ENCODE peak calls at places on chromosomes 6 and 20, in nine cellular contexts. One of them, this sample, is unnamed. For H3K27me3 and H3K36me3, the result is how much of the 10 kb centered on the place peaks cover.

GRCh38 chr6:34393968-34394305 is 1.5 kb upstream of the NUDT3 start:
- DNase-seq in tibial nerve: no peak
- DNase-seq in Panc1: no peak
- DNase-seq in breast epithelium: no peak
- DNase-seq in tibial artery: no peak
- DNase-seq in HCT116: no peak
- DNase-seq in naive thymus-derived CD4-positive, alpha-beta T cell: no peak
- DNase-seq in fibroblast of lung: no peak
- DNase-seq in CD8-positive, alpha-beta memory T cell: no peak
- DNase-seq in this sample: no peak

GRCh38 chr6:150236544-150236943 is 93.7 kb downstream of the PPP1R14C start:
- DNase-seq in fibroblast of lung: no peak
- DNase-seq in tibial nerve: no peak
- DNase-seq in HCT116: no peak
- DNase-seq in CD8-positive, alpha-beta memory T cell: no peak
- DNase-seq in naive thymus-derived CD4-positive, alpha-beta T cell: no peak
- DNase-seq in breast epithelium: no peak
- DNase-seq in Panc1: no peak
- DNase-seq in tibial artery: no peak
- DNase-seq in this sample: no peak

GRCh38 chr6:30556714-30556963 is 350 bp upstream of the GNL1 start:
- DNase-seq in HCT116: peak
- DNase-seq in breast epithelium: peak
- DNase-seq in fibroblast of lung: no peak
- DNase-seq in tibial artery: peak
- DNase-seq in naive thymus-derived CD4-positive, alpha-beta T cell: peak
- DNase-seq in Panc1: peak
- DNase-seq in CD8-positive, alpha-beta memory T cell: peak
- DNase-seq in tibial nerve: peak
- DNase-seq in this sample: no peak

GRCh38 chr6:41770381-41771057 is 9.2 kb downstream of the FRS3 start:
- DNase-seq in tibial artery: no peak
- DNase-seq in HCT116: no peak
- DNase-seq in CD8-positive, alpha-beta memory T cell: no peak
- DNase-seq in naive thymus-derived CD4-positive, alpha-beta T cell: no peak
- DNase-seq in Panc1: no peak
- DNase-seq in fibroblast of lung: no peak
- DNase-seq in tibial nerve: no peak
- DNase-seq in breast epithelium: no peak
- DNase-seq in this sample: peak

GRCh38 chr6:159461998-159462397 is 231.0 kb downstream of the SOD2 start:
- DNase-seq in tibial nerve: no peak
- DNase-seq in breast epithelium: no peak
- DNase-seq in naive thymus-derived CD4-positive, alpha-beta T cell: no peak
- DNase-seq in tibial artery: no peak
- DNase-seq in CD8-positive, alpha-beta memory T cell: no peak
- DNase-seq in HCT116: no peak
- DNase-seq in Panc1: no peak
- DNase-seq in fibroblast of lung: no peak
- DNase-seq in this sample: no peak

GRCh38 chr6:45419574-45420082 is 41.9 kb upstream of the SUPT3H start:
- DNase-seq in naive thymus-derived CD4-positive, alpha-beta T cell: peak
- DNase-seq in HCT116: peak
- DNase-seq in tibial nerve: peak
- DNase-seq in CD8-positive, alpha-beta memory T cell: peak
- DNase-seq in tibial artery: no peak
- DNase-seq in Panc1: no peak
- DNase-seq in breast epithelium: peak
- DNase-seq in fibroblast of lung: peak
- DNase-seq in this sample: peak

GRCh38 chr20:11015440-11015839 is 341.6 kb upstream of the JAG1 start:
- DNase-seq in tibial nerve: no peak
- DNase-seq in HCT116: no peak
- DNase-seq in Panc1: no peak
- DNase-seq in CD8-positive, alpha-beta memory T cell: no peak
- DNase-seq in naive thymus-derived CD4-positive, alpha-beta T cell: no peak
- DNase-seq in tibial artery: no peak
- DNase-seq in fibroblast of lung: no peak
- DNase-seq in breast epithelium: no peak
- DNase-seq in this sample: no peak

GRCh38 chr6:105839266-105839665 is 246.9 kb upstream of the PRDM1 start:
- DNase-seq in breast epithelium: no peak
- DNase-seq in tibial nerve: no peak
- DNase-seq in CD8-positive, alpha-beta memory T cell: no peak
- DNase-seq in fibroblast of lung: peak
- DNase-seq in Panc1: no peak
- DNase-seq in tibial artery: no peak
- DNase-seq in naive thymus-derived CD4-positive, alpha-beta T cell: no peak
- DNase-seq in HCT116: no peak
- DNase-seq in this sample: no peak

GRCh38 chr20:53829706-53830521 is 236.3 kb upstream of the ZNF217 start:
- DNase-seq in naive thymus-derived CD4-positive, alpha-beta T cell: no peak
- DNase-seq in tibial nerve: no peak
- DNase-seq in tibial artery: no peak
- DNase-seq in HCT116: no peak
- DNase-seq in breast epithelium: no peak
- DNase-seq in Panc1: peak
- DNase-seq in fibroblast of lung: peak
- DNase-seq in CD8-positive, alpha-beta memory T cell: no peak
- DNase-seq in this sample: no peak

GRCh38 chr20:53827996-53828672 is 234.5 kb upstream of the ZNF217 start:
- DNase-seq in tibial nerve: no peak
- DNase-seq in CD8-positive, alpha-beta memory T cell: no peak
- DNase-seq in Panc1: peak
- DNase-seq in breast epithelium: no peak
- DNase-seq in tibial artery: no peak
- DNase-seq in fibroblast of lung: peak
- DNase-seq in HCT116: peak
- DNase-seq in naive thymus-derived CD4-positive, alpha-beta T cell: no peak
- DNase-seq in this sample: no peak

GRCh38 chr20:53827292-53827995 is 233.8 kb upstream of the ZNF217 start:
- DNase-seq in naive thymus-derived CD4-positive, alpha-beta T cell: no peak
- DNase-seq in HCT116: no peak
- DNase-seq in Panc1: no peak
- DNase-seq in tibial nerve: no peak
- DNase-seq in fibroblast of lung: no peak
- DNase-seq in CD8-positive, alpha-beta memory T cell: no peak
- DNase-seq in tibial artery: no peak
- DNase-seq in breast epithelium: no peak
- DNase-seq in this sample: no peak

GRCh38 chr20:53829086-53829703 is 235.6 kb upstream of the ZNF217 start:
- DNase-seq in tibial artery: peak
- DNase-seq in tibial nerve: no peak
- DNase-seq in CD8-positive, alpha-beta memory T cell: no peak
- DNase-seq in naive thymus-derived CD4-positive, alpha-beta T cell: no peak
- DNase-seq in breast epithelium: no peak
- DNase-seq in HCT116: peak
- DNase-seq in fibroblast of lung: peak
- DNase-seq in Panc1: peak
- DNase-seq in this sample: no peak

GRCh38 chr20:53828673-53829085 is 235.0 kb upstream of the ZNF217 start:
- DNase-seq in tibial nerve: no peak
- DNase-seq in CD8-positive, alpha-beta memory T cell: no peak
- DNase-seq in HCT116: peak
- DNase-seq in Panc1: peak
- DNase-seq in fibroblast of lung: peak
- DNase-seq in breast epithelium: no peak
- DNase-seq in naive thymus-derived CD4-positive, alpha-beta T cell: no peak
- DNase-seq in tibial artery: peak
- DNase-seq in this sample: no peak
- H3K4me3 ChIP-seq in tibial nerve: peak
- H3K4me3 ChIP-seq in CD8-positive, alpha-beta memory T cell: peak
- H3K4me3 ChIP-seq in HCT116: peak
- H3K4me3 ChIP-seq in Panc1: peak
- H3K4me3 ChIP-seq in fibroblast of lung: peak
- H3K4me3 ChIP-seq in breast epithelium: peak
- H3K4me3 ChIP-seq in naive thymus-derived CD4-positive, alpha-beta T cell: peak
- H3K4me3 ChIP-seq in tibial artery: peak
- H3K4me3 ChIP-seq in this sample: no peak

GRCh38 chr20:41031243-41031619 is 2.6 kb downstream of the TOP1 start:
- DNase-seq in Panc1: no peak
- DNase-seq in tibial nerve: no peak
- DNase-seq in naive thymus-derived CD4-positive, alpha-beta T cell: no peak
- DNase-seq in breast epithelium: no peak
- DNase-seq in fibroblast of lung: no peak
- DNase-seq in tibial artery: no peak
- DNase-seq in HCT116: no peak
- DNase-seq in CD8-positive, alpha-beta memory T cell: no peak
- DNase-seq in this sample: no peak

GRCh38 chr20:41029150-41029872 is 689 bp downstream of the TOP1 start:
- DNase-seq in tibial artery: peak
- DNase-seq in tibial nerve: no peak
- DNase-seq in breast epithelium: no peak
- DNase-seq in CD8-positive, alpha-beta memory T cell: peak
- DNase-seq in Panc1: no peak
- DNase-seq in HCT116: no peak
- DNase-seq in fibroblast of lung: no peak
- DNase-seq in naive thymus-derived CD4-positive, alpha-beta T cell: peak
- DNase-seq in this sample: peak

GRCh38 chr20:41032243-41032642 is 3.6 kb downstream of the TOP1 start:
- DNase-seq in fibroblast of lung: peak
- DNase-seq in breast epithelium: no peak
- DNase-seq in CD8-positive, alpha-beta memory T cell: no peak
- DNase-seq in tibial nerve: no peak
- DNase-seq in tibial artery: no peak
- DNase-seq in naive thymus-derived CD4-positive, alpha-beta T cell: no peak
- DNase-seq in HCT116: no peak
- DNase-seq in Panc1: no peak
- DNase-seq in this sample: no peak

GRCh38 chr20:41028359-41029149 is at the start of gene TOP1:
- DNase-seq in tibial artery: peak
- DNase-seq in HCT116: peak
- DNase-seq in tibial nerve: peak
- DNase-seq in fibroblast of lung: peak
- DNase-seq in breast epithelium: peak
- DNase-seq in CD8-positive, alpha-beta memory T cell: peak
- DNase-seq in naive thymus-derived CD4-positive, alpha-beta T cell: peak
- DNase-seq in Panc1: peak
- DNase-seq in this sample: peak

DNA sequence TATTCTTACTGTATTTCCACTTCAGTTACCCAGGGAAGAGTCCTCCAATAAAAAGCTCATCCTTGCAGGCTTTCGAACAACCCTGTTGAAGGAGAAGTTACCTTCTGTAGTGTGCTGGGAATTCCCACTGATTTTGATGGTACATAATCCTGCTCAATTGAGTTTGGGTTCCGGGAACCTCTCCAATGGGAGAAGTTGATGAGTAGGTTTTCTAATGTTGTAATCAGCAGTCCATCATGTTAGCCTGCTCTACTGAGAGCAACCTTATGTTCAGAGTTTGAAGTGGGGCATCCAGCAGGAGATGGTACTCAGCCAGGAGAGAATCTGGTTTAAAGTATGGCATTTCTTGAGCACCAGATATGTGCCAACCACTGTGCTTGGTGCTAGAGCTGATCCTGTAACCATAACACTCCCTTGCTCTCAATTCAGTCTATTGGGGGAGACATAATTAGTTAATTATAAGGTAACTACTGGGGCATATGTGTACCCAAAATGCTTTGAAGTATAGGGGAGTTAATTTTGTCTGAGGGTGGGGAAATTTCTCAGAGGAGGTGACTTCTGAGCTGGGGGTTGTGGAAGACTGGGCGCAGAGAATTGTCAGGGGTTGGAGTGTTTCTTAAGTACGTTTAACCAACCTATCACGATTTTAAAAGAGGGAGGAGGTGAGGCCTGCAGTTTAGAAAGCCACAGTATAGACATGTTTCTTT is 2.1 kb downstream of the TOP1 start:
- DNase-seq in fibroblast of lung: peak
- DNase-seq in naive thymus-derived CD4-positive, alpha-beta T cell: no peak
- DNase-seq in tibial artery: no peak
- DNase-seq in breast epithelium: no peak
- DNase-seq in Panc1: no peak
- DNase-seq in CD8-positive, alpha-beta memory T cell: no peak
- DNase-seq in tibial nerve: no peak
- DNase-seq in HCT116: no peak
- DNase-seq in this sample: no peak
- H3K27me3 ChIP-seq in fibroblast of lung: under half
- H3K27me3 ChIP-seq in naive thymus-derived CD4-positive, alpha-beta T cell: under half
- H3K27me3 ChIP-seq in tibial artery: under half
- H3K27me3 ChIP-seq in breast epithelium: under half
- H3K27me3 ChIP-seq in Panc1: under half
- H3K27me3 ChIP-seq in CD8-positive, alpha-beta memory T cell: under half
- H3K27me3 ChIP-seq in tibial nerve: under half
- H3K27me3 ChIP-seq in HCT116: under half
- H3K27me3 ChIP-seq in this sample: under half

GRCh38 chr20:62001178-62001715 is 64.4 kb downstream of the TAF4 start:
- DNase-seq in fibroblast of lung: no peak
- DNase-seq in tibial artery: no peak
- DNase-seq in Panc1: no peak
- DNase-seq in CD8-positive, alpha-beta memory T cell: no peak
- DNase-seq in HCT116: no peak
- DNase-seq in naive thymus-derived CD4-positive, alpha-beta T cell: no peak
- DNase-seq in breast epithelium: no peak
- DNase-seq in tibial nerve: no peak
- DNase-seq in this sample: no peak

GRCh38 chr20:61997891-61998290 is 67.8 kb downstream of the TAF4 start:
- DNase-seq in tibial artery: no peak
- DNase-seq in tibial nerve: no peak
- DNase-seq in breast epithelium: no peak
- DNase-seq in CD8-positive, alpha-beta memory T cell: no peak
- DNase-seq in Panc1: no peak
- DNase-seq in naive thymus-derived CD4-positive, alpha-beta T cell: no peak
- DNase-seq in HCT116: no peak
- DNase-seq in fibroblast of lung: no peak
- DNase-seq in this sample: no peak

GRCh38 chr20:61998343-61999121 is 67.1 kb downstream of the TAF4 start:
- DNase-seq in breast epithelium: no peak
- DNase-seq in tibial nerve: no peak
- DNase-seq in naive thymus-derived CD4-positive, alpha-beta T cell: no peak
- DNase-seq in Panc1: no peak
- DNase-seq in CD8-positive, alpha-beta memory T cell: no peak
- DNase-seq in HCT116: no peak
- DNase-seq in fibroblast of lung: no peak
- DNase-seq in tibial artery: no peak
- DNase-seq in this sample: no peak

GRCh38 chr20:61994546-61994945 is 71.1 kb downstream of the TAF4 start:
- DNase-seq in tibial artery: no peak
- DNase-seq in HCT116: no peak
- DNase-seq in fibroblast of lung: no peak
- DNase-seq in naive thymus-derived CD4-positive, alpha-beta T cell: no peak
- DNase-seq in CD8-positive, alpha-beta memory T cell: no peak
- DNase-seq in tibial nerve: no peak
- DNase-seq in breast epithelium: no peak
- DNase-seq in Panc1: no peak
- DNase-seq in this sample: no peak

DNA sequence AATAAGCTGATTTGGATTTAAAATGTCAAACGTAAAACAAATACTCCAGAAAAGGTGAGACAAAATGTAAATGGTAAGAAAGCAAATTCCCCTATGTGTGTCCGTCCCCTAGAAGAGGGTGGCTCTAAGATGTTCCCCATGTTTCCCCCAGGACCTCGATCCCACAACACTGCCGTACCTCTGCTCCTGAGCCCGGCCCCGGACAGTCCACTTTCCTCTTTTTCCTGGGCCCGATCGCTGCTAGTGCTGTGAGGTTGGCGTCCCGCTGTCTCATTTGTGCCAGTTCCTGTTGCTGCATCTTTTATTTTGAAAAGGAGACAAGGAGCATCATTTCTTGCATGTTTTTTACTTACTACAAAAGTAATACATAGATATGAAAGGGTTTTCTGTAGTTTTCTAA is 68.3 kb downstream of the TAF4 start:
- DNase-seq in fibroblast of lung: no peak
- DNase-seq in breast epithelium: no peak
- DNase-seq in tibial nerve: no peak
- DNase-seq in CD8-positive, alpha-beta memory T cell: no peak
- DNase-seq in naive thymus-derived CD4-positive, alpha-beta T cell: no peak
- DNase-seq in tibial artery: no peak
- DNase-seq in Panc1: no peak
- DNase-seq in HCT116: no peak
- DNase-seq in this sample: no peak
- H3K36me3 ChIP-seq in fibroblast of lung: under half
- H3K36me3 ChIP-seq in breast epithelium: under half
- H3K36me3 ChIP-seq in tibial nerve: under half
- H3K36me3 ChIP-seq in CD8-positive, alpha-beta memory T cell: under half
- H3K36me3 ChIP-seq in naive thymus-derived CD4-positive, alpha-beta T cell: under half
- H3K36me3 ChIP-seq in tibial artery: half or more
- H3K36me3 ChIP-seq in Panc1: under half
- H3K36me3 ChIP-seq in HCT116: under half
- H3K36me3 ChIP-seq in this sample: under half

DNA sequence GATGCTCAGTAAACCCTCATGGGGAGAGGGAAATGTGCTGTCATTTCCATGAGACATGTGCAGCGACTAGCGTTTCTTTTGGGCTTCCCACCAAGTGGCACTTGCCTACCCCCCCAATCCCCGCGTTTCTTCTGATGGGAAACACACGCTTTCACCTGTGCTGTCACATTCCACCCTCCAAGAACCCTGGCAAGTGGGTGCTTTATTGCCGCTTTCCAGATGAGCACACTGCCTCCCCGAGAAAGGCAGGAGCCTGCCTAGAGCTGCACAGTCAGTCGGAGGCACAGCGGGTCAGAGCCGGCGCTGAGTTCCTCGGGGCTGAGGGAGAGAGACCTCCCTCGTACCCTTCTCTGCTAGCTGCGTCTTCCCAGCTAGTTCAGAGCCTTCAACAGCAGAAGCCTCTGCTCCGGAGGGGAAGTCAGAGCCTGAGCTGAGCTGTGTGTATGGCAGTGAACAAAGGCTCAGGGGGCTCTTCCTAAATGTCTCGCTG is 12.3 kb upstream of the CCDC167 start:
- DNase-seq in CD8-positive, alpha-beta memory T cell: no peak
- DNase-seq in fibroblast of lung: no peak
- DNase-seq in tibial nerve: no peak
- DNase-seq in tibial artery: no peak
- DNase-seq in naive thymus-derived CD4-positive, alpha-beta T cell: no peak
- DNase-seq in breast epithelium: no peak
- DNase-seq in Panc1: no peak
- DNase-seq in HCT116: no peak
- DNase-seq in this sample: peak
- H3K4me3 ChIP-seq in CD8-positive, alpha-beta memory T cell: no peak
- H3K4me3 ChIP-seq in fibroblast of lung: no peak
- H3K4me3 ChIP-seq in tibial nerve: no peak
- H3K4me3 ChIP-seq in tibial artery: no peak
- H3K4me3 ChIP-seq in naive thymus-derived CD4-positive, alpha-beta T cell: no peak
- H3K4me3 ChIP-seq in breast epithelium: no peak
- H3K4me3 ChIP-seq in Panc1: no peak
- H3K4me3 ChIP-seq in HCT116: no peak
- H3K4me3 ChIP-seq in this sample: peak

This sample was measured in H7.